ENCODE peak calls at places on chromosomes 3 and 15, in eight cellular contexts. V, Y, M, F, Z, I, B and N are unnamed samples.

GRCh38 chr3:72950372-72950771 is 46.2 kb upstream of the PPP4R2 start:
- DNase-seq in Y (no peak), I (no peak), F (no peak), Z (no peak), M (no peak), B (no peak), V (no peak), N (no peak)

GRCh38 chr3:186247821-186248814 is 113.9 kb downstream of the DGKG start:
- DNase-seq in B (no peak), I (no peak), M (no peak), F (no peak), V (no peak), Z (no peak), Y (no peak), N (no peak)

GRCh38 chr15:101641134-101641764 is 10.9 kb downstream of the TM2D3 start:
- DNase-seq in F (peak; percentile 81), Y (peak; percentile 70), B (peak; percentile 70), M (peak; percentile 94), V (peak; percentile 53), Z (peak; percentile 76), I (no peak), N (peak; percentile 85)

GRCh38 chr15:79027532-79028410 is 62.8 kb downstream of the RASGRF1 start:
- DNase-seq in V (no peak), Z (no peak), M (no peak), B (no peak), I (no peak), F (no peak), Y (no peak), N (no peak)

GRCh38 chr15:41713047-41713446 is 52.8 kb downstream of the MGA start:
- DNase-seq in M (no peak), V (no peak), B (no peak), Y (no peak), F (peak; percentile 59), I (no peak), Z (no peak), N (peak; percentile 36)

GRCh38 chr3:46882377-46883015 is 5.0 kb downstream of the PTH1R start:
- DNase-seq in Y (no peak), V (no peak), Z (no peak), B (peak; percentile 61), M (no peak), I (no peak), F (no peak), N (peak; percentile 44)

GRCh38 chr3:169623971-169624370 is 39.5 kb downstream of the MECOM start:
- DNase-seq in F (no peak), Y (no peak), M (no peak), Z (no peak), I (no peak), B (no peak), V (no peak), N (no peak)

GRCh38 chr3:33277193-33277882 is at the start of gene FBXL2:
- DNase-seq in M (no peak), I (peak; percentile 52), F (peak; percentile 56), Z (peak; percentile 61), B (peak; percentile 95), Y (peak; percentile 42), V (peak; percentile 27), N (peak; percentile 71)

GRCh38 chr3:118809696-118810498 is 224.7 kb downstream of the IGSF11 start:
- DNase-seq in M (peak; percentile 39), I (no peak), F (no peak), V (no peak), B (no peak), Y (no peak), Z (no peak), N (no peak)

GRCh38 chr3:50304601-50305000 is 1.2 kb upstream of the HYAL1 start:
- DNase-seq in Z (no peak), V (no peak), F (no peak), M (no peak), I (no peak), Y (no peak), B (no peak), N (no peak)

GRCh38 chr3:127777861-127778711 is 44.2 kb downstream of the MGLL start:
- DNase-seq in F (no peak), Y (no peak), Z (peak; percentile 13), M (no peak), V (no peak), I (no peak), B (no peak), N (no peak)

GRCh38 chr15:64536244-64536836 is 76.0 kb downstream of the ZNF609 start:
- DNase-seq in Y (peak; percentile 72), B (no peak), Z (no peak), M (no peak), F (no peak), I (no peak), V (peak; percentile 59), N (peak; percentile 83)

GRCh38 chr15:48565560-48566482 is 79.7 kb downstream of the FBN1 start:
- DNase-seq in B (no peak), Y (peak; percentile 88), I (no peak), M (no peak), F (no peak), V (peak; percentile 66), Z (no peak), N (peak; percentile 96)

GRCh38 chr3:194312743-194313281 is 38.3 kb downstream of the CPN2 start:
- DNase-seq in Z (peak; percentile 82), Y (peak; percentile 80), V (no peak), F (no peak), M (peak; percentile 95), I (no peak), B (peak; percentile 42), N (peak; percentile 75)

GRCh38 chr15:77869021-77869895 is 208.3 kb downstream of the TBC1D2B start:
- DNase-seq in B (no peak), M (no peak), I (peak; percentile 31), V (no peak), F (no peak), Y (peak; percentile 35), Z (peak; percentile 35), N (peak; percentile 10)

GRCh38 chr15:45714501-45715488 is 80.0 kb downstream of the SQOR start:
- DNase-seq in B (peak; percentile 78), M (no peak), V (peak; percentile 18), I (no peak), Y (peak; percentile 54), F (peak; percentile 69), Z (peak; percentile 56), N (peak; percentile 86)

GRCh38 chr15:29699791-29700190 is 122.5 kb downstream of the TJP1 start:
- DNase-seq in Y (no peak), B (no peak), M (no peak), I (no peak), Z (no peak), F (no peak), V (no peak), N (no peak)

GRCh38 chr3:46284981-46285683 is 42.9 kb downstream of the CCR3 start:
- DNase-seq in Y (no peak), M (peak; percentile 89), I (no peak), Z (peak; percentile 63), B (no peak), F (no peak), V (no peak), N (no peak)

GRCh38 chr3:190058486-190059241 is 62.0 kb downstream of the P3H2 start:
- DNase-seq in I (no peak), V (no peak), M (no peak), F (no peak), Z (no peak), Y (peak; percentile 30), B (no peak), N (peak; percentile 51)

GRCh38 chr15:45795487-45796069 is 160.7 kb downstream of the SQOR start:
- DNase-seq in B (peak; percentile 76), Z (no peak), F (peak; percentile 31), Y (peak; percentile 41), I (no peak), M (no peak), V (peak; percentile 12), N (peak; percentile 80)

GRCh38 chr3:90091557-90091956 is 984.1 kb downstream of the EPHA3 start:
- DNase-seq in V (peak; percentile 12), I (no peak), B (peak; percentile 74), Y (peak; percentile 12), M (no peak), Z (no peak), F (no peak), N (peak; percentile 75)

DNA sequence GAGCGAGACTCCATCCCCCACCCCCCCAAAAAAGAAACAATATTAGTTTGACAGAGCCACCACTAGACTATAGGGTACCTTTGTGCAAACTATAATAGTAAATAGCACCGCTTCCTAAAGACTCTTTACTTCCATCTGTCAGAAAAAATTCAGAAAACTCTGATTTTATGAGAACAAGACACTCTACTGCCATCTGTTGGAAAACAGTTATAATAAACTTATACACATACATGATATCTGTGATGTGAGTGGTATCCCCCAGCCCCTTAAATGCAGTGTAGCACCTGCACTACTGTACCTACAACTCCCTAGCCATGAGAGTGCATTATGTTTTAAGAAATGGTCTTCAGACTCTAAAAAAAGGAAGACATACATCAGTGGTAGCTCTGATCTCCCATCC is 47.1 kb upstream of the CTDSPL start:
- DNase-seq in I (no peak), M (no peak), Y (peak; percentile 15), F (no peak), V (no peak), Z (no peak), B (peak; percentile 21), N (peak; percentile 27)
- TF ChIP-seq CTCF in I (no peak), M (peak; percentile 16), Y (peak; percentile 43), F (peak; percentile 19), V (peak; percentile 28), Z (no peak), B (peak; percentile 28), N (peak; percentile 26)

GRCh38 chr3:49017646-49017977 is 768 bp downstream of the DALRD3 start:
- DNase-seq in Y (no peak), B (no peak), F (no peak), Z (no peak), V (no peak), I (peak; percentile 81), M (no peak), N (no peak)

GRCh38 chr3:49017978-49018706 is at the start of gene DALRD3:
- DNase-seq in B (peak; percentile 79), Y (peak; percentile 47), M (no peak), V (no peak), Z (peak; percentile 79), I (peak; percentile 87), F (peak; percentile 65), N (peak; percentile 53)

GRCh38 chr3:49015765-49016164 is 2.6 kb downstream of the DALRD3 start:
- DNase-seq in Z (no peak), V (no peak), I (no peak), F (no peak), B (no peak), Y (no peak), M (no peak), N (no peak)

GRCh38 chr3:49017229-49017615 is 1.2 kb downstream of the DALRD3 start:
- DNase-seq in V (no peak), I (no peak), Z (no peak), B (no peak), Y (no peak), F (no peak), M (no peak), N (no peak)

GRCh38 chr3:49016414-49017228 is 1.8 kb downstream of the DALRD3 start:
- DNase-seq in V (no peak), I (no peak), M (no peak), Z (no peak), Y (no peak), B (no peak), F (no peak), N (no peak)
- H3K4me3 ChIP-seq in V (no peak overlapping the region), I (no peak overlapping the region), M (no peak overlapping the region), Z (no peak overlapping the region), Y (no peak overlapping the region), B (no peak overlapping the region), F (no peak overlapping the region), N (no peak overlapping the region)

GRCh38 chr15:52790941-52791751 is 1.0 kb upstream of the ONECUT1 start:
- DNase-seq in Z (no peak), M (no peak), V (no peak), B (peak; percentile 63), F (no peak), Y (no peak), I (peak; percentile 43), N (no peak)
- TF ChIP-seq CTCF in Z (no peak), M (no peak), V (no peak), B (peak; percentile 15), F (no peak), Y (no peak), I (no peak), N (no peak)

GRCh38 chr3:196967412-196968232 is 1.0 kb downstream of the PIGZ start:
- DNase-seq in B (no peak), F (no peak), Z (no peak), Y (no peak), I (no peak), V (no peak), M (no peak), N (no peak)
- H3K4me3 ChIP-seq in B (no peak overlapping the region), F (peak overlapping the region; percentile 94), Z (peak overlapping the region; percentile 94), Y (peak overlapping the region; percentile 69), I (peak overlapping the region; percentile 68), V (no peak overlapping the region), M (peak overlapping the region; percentile 91), N (peak overlapping the region; percentile 60)